ENCODE peak calls at places on chromosomes 12 and 14, in seven cellular contexts. G is esophagus muscularis mucosa, Y is HCT116, N is HepG2, X is upper lobe of left lung, K is suprapubic skin, H is sigmoid colon. D is an unnamed sample. For H3K4me1, the result is how much of the 10 kb centered on the place peaks cover.

GRCh38 chr12:188910-189621 is 24.9 kb downstream of the SLC6A12 start:
- DNase-seq in G (no peak), Y (no peak), N (no peak), X (peak), K (no peak), H (no peak), D (no peak)

GRCh38 chr14:91159182-91159581 is 45.3 kb downstream of the DGLUCY start:
- DNase-seq in G (no peak), Y (no peak), N (no peak), X (no peak), K (no peak), H (no peak), D (no peak)

GRCh38 chr14:99354166-99354875 is 82.3 kb upstream of the BCL11B start:
- DNase-seq in G (no peak), Y (no peak), N (no peak), X (no peak), K (peak), H (no peak), D (no peak)

GRCh38 chr12:126772171-126772864 is 1494.7 kb upstream of the TMEM132C start:
- DNase-seq in G (peak), Y (peak), N (peak), X (no peak), K (no peak), H (no peak), D (no peak)

GRCh38 chr12:19440019-19440858 is 947 bp downstream of the AEBP2 start:
- DNase-seq in G (peak), Y (peak), N (peak), X (peak), K (peak), H (peak), D (peak)

GRCh38 chr14:75450381-75451276 is 22.8 kb downstream of the JDP2 start:
- DNase-seq in G (no peak), Y (no peak), N (peak), X (no peak), K (peak), H (peak), D (peak)

GRCh38 chr12:26691234-26691970 is 141.6 kb downstream of the ITPR2 start:
- DNase-seq in G (no peak), Y (peak), N (peak), X (peak), K (no peak), H (no peak), D (no peak)

GRCh38 chr12:94750891-94751290 is 100.5 kb upstream of the TMCC3 start:
- DNase-seq in G (no peak), Y (no peak), N (no peak), X (no peak), K (no peak), H (no peak), D (no peak)

GRCh38 chr12:41362511-41362910 is 174.4 kb downstream of the PDZRN4 start:
- DNase-seq in G (no peak), Y (no peak), N (no peak), X (no peak), K (no peak), H (no peak), D (no peak)

GRCh38 chr12:22543246-22544037 is 900 bp downstream of the C2CD5 start:
- DNase-seq in G (no peak), Y (no peak), N (peak), X (peak), K (no peak), H (peak), D (peak)

GRCh38 chr12:94621662-94622359 is 28.5 kb downstream of the TMCC3 start:
- DNase-seq in G (no peak), Y (no peak), N (no peak), X (no peak), K (no peak), H (no peak), D (no peak)

GRCh38 chr12:124185970-124186686 is 108.8 kb upstream of the RFLNA start:
- DNase-seq in G (no peak), Y (no peak), N (no peak), X (no peak), K (no peak), H (no peak), D (peak)

GRCh38 chr14:59208224-59208814 is 19.9 kb downstream of the DAAM1 start:
- DNase-seq in G (no peak), Y (no peak), N (no peak), X (no peak), K (no peak), H (no peak), D (no peak)

GRCh38 chr12:12502813-12503146 is 59.9 kb downstream of the DUSP16 start:
- DNase-seq in G (no peak), Y (no peak), N (no peak), X (no peak), K (no peak), H (no peak), D (no peak)

DNA sequence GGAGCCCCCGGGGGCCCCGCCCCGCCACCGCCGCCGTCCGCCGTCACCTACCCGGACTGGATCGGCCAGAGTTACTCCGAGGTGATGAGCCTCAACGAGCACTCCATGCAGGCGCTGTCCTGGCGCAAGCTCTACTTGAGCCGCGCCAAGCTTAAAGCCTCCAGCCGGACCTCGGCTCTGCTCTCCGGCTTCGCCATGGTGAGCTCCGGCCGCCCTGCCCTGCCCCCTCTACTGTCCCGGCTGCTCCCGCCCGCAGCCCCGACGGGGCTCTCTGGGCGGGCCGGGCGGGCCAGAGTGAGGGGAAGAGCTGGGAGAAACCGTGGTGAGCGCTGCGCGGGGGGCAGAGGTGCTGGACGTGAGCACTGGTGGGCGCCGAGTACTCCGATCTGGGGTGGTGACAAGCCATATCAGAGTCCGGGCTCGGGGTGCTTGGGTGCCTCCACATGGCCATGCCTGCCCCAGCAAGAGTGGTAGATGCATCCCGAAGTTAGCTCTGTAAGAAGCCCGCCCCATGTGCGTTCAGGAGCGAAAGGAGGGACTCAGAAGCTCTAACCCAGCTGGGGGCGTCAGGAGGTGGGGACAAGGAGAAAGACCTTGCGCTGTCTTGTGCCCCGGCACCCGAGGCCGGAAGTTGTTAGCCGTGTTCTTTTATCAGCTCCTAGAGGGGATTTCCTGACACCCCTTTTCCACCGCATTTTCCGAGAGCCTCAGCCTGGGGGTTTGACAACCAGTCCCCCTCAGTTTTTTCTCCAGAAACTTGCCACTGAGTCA is 708 bp downstream of the ORAI1 start:
- DNase-seq in G (peak), Y (no peak), N (peak), X (peak), K (peak), H (peak), D (peak)
- TF ChIP-seq POLR2AphosphoS5 in G (no peak), Y (no peak), N (no peak), X (peak), K (no peak), H (no peak), D (no peak)

GRCh38 chr12:6964605-6965025 is 5.8 kb downstream of the PHB2 start:
- DNase-seq in G (no peak), Y (no peak), N (no peak), X (no peak), K (peak), H (peak), D (no peak)

GRCh38 chr12:6966351-6966750 is 4.1 kb downstream of the PHB2 start:
- DNase-seq in G (no peak), Y (no peak), N (no peak), X (no peak), K (no peak), H (no peak), D (no peak)

GRCh38 chr12:6965714-6966113 is 4.8 kb downstream of the PHB2 start:
- DNase-seq in G (no peak), Y (no peak), N (no peak), X (no peak), K (no peak), H (no peak), D (no peak)

GRCh38 chr12:6963741-6964446 is 6.6 kb downstream of the PHB2 start:
- DNase-seq in G (no peak), Y (no peak), N (no peak), X (no peak), K (peak), H (peak), D (no peak)

DNA sequence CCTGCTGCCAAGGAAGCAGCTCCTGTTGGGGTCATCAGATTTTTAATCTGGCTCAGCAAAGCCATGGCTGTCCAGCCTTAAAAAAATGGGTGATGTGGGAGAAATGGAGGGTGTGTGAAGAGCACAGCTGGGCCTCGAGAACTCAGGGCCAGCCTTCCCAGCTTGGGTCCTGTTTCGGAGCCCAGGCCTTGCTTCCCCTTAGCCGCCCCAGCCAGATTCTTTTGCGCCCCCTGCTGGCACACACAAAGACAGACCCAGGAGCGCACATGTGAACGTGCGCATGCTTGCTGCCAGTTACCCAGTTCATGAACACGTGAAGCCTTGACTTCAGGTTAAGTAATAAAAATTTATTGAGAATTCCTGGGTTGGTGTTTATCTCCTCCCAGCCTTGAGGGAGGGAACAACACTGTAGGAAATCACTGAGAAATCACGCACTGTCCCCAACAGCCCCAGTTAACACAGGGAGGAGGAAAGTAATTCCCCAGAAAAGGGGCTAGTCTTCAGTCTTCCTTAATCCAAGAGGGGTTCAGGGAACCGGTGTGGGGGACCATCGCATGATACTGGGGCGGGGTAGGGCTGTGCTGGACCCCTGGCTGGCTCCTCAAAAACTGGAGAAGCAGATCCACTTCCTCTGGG is 5.3 kb downstream of the PHB2 start:
- DNase-seq in G (no peak), Y (peak), N (peak), X (no peak), K (peak), H (peak), D (peak)
- TF ChIP-seq POLR2A in G (no peak), Y (peak), N (peak), X (no peak), K (no peak), H (no peak), D (peak)

GRCh38 chr12:64670856-64671639 is 60.8 kb downstream of the RASSF3 start:
- DNase-seq in G (no peak), Y (peak), N (no peak), X (no peak), K (no peak), H (peak), D (no peak)

GRCh38 chr12:64671682-64672081 is 61.4 kb downstream of the RASSF3 start:
- DNase-seq in G (no peak), Y (no peak), N (no peak), X (no peak), K (no peak), H (no peak), D (no peak)

GRCh38 chr12:64666054-64666914 is 56.0 kb downstream of the RASSF3 start:
- DNase-seq in G (no peak), Y (no peak), N (peak), X (no peak), K (no peak), H (no peak), D (no peak)

GRCh38 chr12:64670039-64670438 is 59.7 kb downstream of the RASSF3 start:
- DNase-seq in G (no peak), Y (no peak), N (no peak), X (no peak), K (no peak), H (no peak), D (no peak)

GRCh38 chr12:64669270-64669842 is 59.1 kb downstream of the RASSF3 start:
- DNase-seq in G (no peak), Y (no peak), N (peak), X (peak), K (no peak), H (peak), D (no peak)
- H3K4me1 ChIP-seq in G (half or more), Y (half or more), N (half or more), X (half or more), K (half or more), H (half or more), D (under half)

GRCh38 chr12:1974812-1975211 is 29.4 kb downstream of the DCP1B start:
- DNase-seq in G (no peak), Y (no peak), N (no peak), X (no peak), K (no peak), H (no peak), D (no peak)
- TF ChIP-seq POLR2AphosphoS5 in G (no peak), Y (no peak), N (no peak), X (no peak), K (no peak), H (peak), D (no peak)